ENCODE peak calls at places on chromosomes 11 and 22, in ten cellular contexts. Z is stimulated activated CD4-positive, alpha-beta T cell treated with anti-CD3 and anti-CD28 coated beads, Interleukin-2, amount 100 ng/mL, for 24 hours; P is activated naive CD4-positive, alpha-beta T cell treated with anti-CD3 and anti-CD28 coated beads, Interleukin-2, amount 10 ng/mL, durations not matched to agents 7 days and 5 days; E is hypothalamus; S is heart right ventricle; U is stimulated activated CD8-positive, alpha-beta memory T cell treated with anti-CD3 and anti-CD28 coated beads, Interleukin-12 subunit alpha, Interleukin-12 subunit beta, amount 100 ng/mL, for 4 hours; H is mesothelial cell of epicardium; K is Calu3; Y is HTR-8/SVneo; I is AG08395. V is an unnamed sample.

GRCh38 chr11:27187848-27188621 is 147.4 kb downstream of the BBOX1 start:
- DNase-seq in I (no peak), H (no peak), E (no peak), P (no peak), S (no peak), Z (no peak), Y (no peak), K (no peak), U (no peak), V (no peak)

GRCh38 chr22:37735054-37735453 is 38.2 kb downstream of the TRIOBP start:
- DNase-seq in S (no peak), I (peak), P (no peak), K (peak), Z (no peak), Y (peak), E (peak), U (no peak), H (no peak), V (peak)

GRCh38 chr22:44130076-44130711 is 50.5 kb upstream of the PARVG start:
- DNase-seq in K (no peak), E (no peak), P (no peak), Z (no peak), I (no peak), Y (no peak), S (no peak), H (no peak), U (no peak), V (no peak)

GRCh38 chr22:49011379-49011768 is 816.3 kb downstream of the BRD1 start:
- DNase-seq in I (no peak), Y (no peak), P (no peak), Z (no peak), E (no peak), S (no peak), H (peak), K (no peak), U (no peak), V (no peak)

GRCh38 chr11:44746894-44747293 is 20.1 kb downstream of the TSPAN18 start:
- DNase-seq in E (peak), Y (no peak), P (no peak), H (no peak), U (no peak), S (peak), I (no peak), K (no peak), Z (no peak), V (peak)

GRCh38 chr11:95248666-95249467 is 17.9 kb upstream of the SESN3 start:
- DNase-seq in P (no peak), U (no peak), E (no peak), K (no peak), Z (no peak), H (no peak), I (no peak), S (no peak), Y (no peak), V (no peak)

GRCh38 chr11:20443596-20443995 is 56.1 kb downstream of the PRMT3 start:
- DNase-seq in Z (no peak), K (no peak), Y (peak), I (peak), E (no peak), U (no peak), S (no peak), H (no peak), P (no peak), V (peak)

GRCh38 chr11:75270896-75271415 is 30.4 kb downstream of the TPBGL start:
- DNase-seq in H (no peak), U (no peak), Y (peak), P (peak), Z (no peak), K (no peak), E (no peak), I (peak), S (no peak), V (no peak)

GRCh38 chr11:113698515-113698914 is 7.6 kb downstream of the TMPRSS5 start:
- DNase-seq in I (no peak), Z (no peak), E (no peak), U (no peak), P (no peak), K (no peak), H (no peak), Y (no peak), S (no peak), V (no peak)

GRCh38 chr11:2393941-2394817 is 6.4 kb upstream of the TSSC4 start:
- DNase-seq in P (no peak), Y (no peak), I (no peak), U (no peak), S (no peak), K (no peak), Z (no peak), H (no peak), E (no peak), V (no peak)

GRCh38 chr11:46513934-46514342 is 79.9 kb downstream of the AMBRA1 start:
- DNase-seq in I (no peak), U (no peak), H (peak), Z (no peak), Y (no peak), K (no peak), P (no peak), E (peak), S (peak), V (peak)

GRCh38 chr11:75809991-75810390 is 5.0 kb upstream of the UVRAG start:
- DNase-seq in S (no peak), E (no peak), U (no peak), Z (no peak), I (no peak), K (no peak), Y (no peak), H (no peak), P (no peak), V (no peak)

GRCh38 chr11:116459233-116459632 is 313.6 kb downstream of the BUD13 start:
- DNase-seq in U (no peak), I (no peak), H (no peak), E (no peak), P (no peak), K (no peak), Y (no peak), Z (no peak), S (peak), V (no peak)

GRCh38 chr11:61682093-61682732 is 2.0 kb downstream of the DAGLA start:
- DNase-seq in Y (no peak), K (peak), E (no peak), H (no peak), P (no peak), U (no peak), I (no peak), S (peak), Z (no peak), V (no peak)

GRCh38 chr11:503179-503981 is 3.7 kb downstream of the RNH1 start:
- DNase-seq in P (no peak), Y (no peak), I (peak), H (no peak), U (no peak), E (peak), K (no peak), S (no peak), Z (no peak), V (peak)

GRCh38 chr11:6734616-6735015 is 37.2 kb downstream of the OR2AG2 start:
- DNase-seq in K (no peak), S (no peak), I (no peak), U (no peak), E (no peak), H (no peak), P (no peak), Y (no peak), Z (no peak), V (no peak)

GRCh38 chr22:42536166-42536565 is 16.6 kb upstream of the RRP7A start:
- DNase-seq in K (no peak), I (no peak), S (no peak), Z (no peak), E (no peak), Y (no peak), P (no peak), U (no peak), H (no peak), V (no peak)

GRCh38 chr11:68689737-68690625 is 5.6 kb downstream of the GAL start:
- DNase-seq in K (no peak), Y (no peak), E (no peak), S (no peak), U (no peak), P (no peak), H (no peak), I (no peak), Z (no peak), V (no peak)

GRCh38 chr11:134542401-134543143 is 130.5 kb upstream of the B3GAT1 start:
- DNase-seq in I (no peak), P (no peak), Z (peak), E (no peak), S (peak), K (peak), U (no peak), H (peak), Y (no peak), V (no peak)

GRCh38 chr22:48275412-48275811 is 1513.0 kb downstream of the TBC1D22A start:
- DNase-seq in P (no peak), Z (no peak), I (no peak), S (no peak), Y (no peak), U (no peak), H (no peak), E (no peak), K (no peak), V (no peak)

GRCh38 chr22:47038206-47038835 is 275.9 kb downstream of the TBC1D22A start:
- DNase-seq in H (no peak), P (no peak), Z (no peak), S (no peak), U (no peak), E (no peak), K (no peak), I (no peak), Y (no peak), V (no peak)

GRCh38 chr11:10328314-10329090 is 23.6 kb downstream of the ADM start:
- DNase-seq in I (peak), Z (no peak), E (no peak), U (no peak), Y (no peak), H (no peak), P (no peak), S (no peak), K (no peak), V (no peak)